ENCODE peak calls at places on chromosomes 6 and 20, in seven cellular contexts. Z is pancreas, J is astrocyte, D is HepG2, A is H9, E is A673, I is neuronal stem cell. C is an unnamed sample.
A peak's percentile ranks its signal among the peaks of the same experiment; 100 is the strongest.

GRCh38 chr6:47230579-47230978 is 79.1 kb downstream of the TNFRSF21 start:
- DNase-seq in Z (no peak), J (no peak), D (peak; percentile 32), A (no peak), E (no peak), I (no peak), C (peak; percentile 33)

GRCh38 chr20:55057779-55058415 is 582.5 kb downstream of the DOK5 start:
- DNase-seq in Z (no peak), J (no peak), D (no peak), A (no peak), E (no peak), I (no peak), C (no peak)

GRCh38 chr6:8219352-8219943 is 117.1 kb upstream of the EEF1E1 start:
- DNase-seq in Z (peak; percentile 46), J (peak; percentile 17), D (peak; percentile 53), A (no peak), E (peak; percentile 73), I (peak; percentile 54), C (no peak)

GRCh38 chr20:59747671-59748515 is 143.6 kb downstream of the PHACTR3 start:
- DNase-seq in Z (no peak), J (no peak), D (no peak), A (no peak), E (peak; percentile 21), I (no peak), C (no peak)

GRCh38 chr6:123402052-123402451 is 234.7 kb downstream of the TRDN start:
- DNase-seq in Z (no peak), J (no peak), D (no peak), A (no peak), E (no peak), I (no peak), C (no peak)

GRCh38 chr20:61850926-61851900 is 214.5 kb downstream of the TAF4 start:
- DNase-seq in Z (no peak), J (no peak), D (no peak), A (no peak), E (no peak), I (no peak), C (no peak)

GRCh38 chr6:145733770-145734169 is 1.6 kb downstream of the EPM2A start:
- DNase-seq in Z (no peak), J (no peak), D (no peak), A (no peak), E (peak; percentile 49), I (no peak), C (no peak)

GRCh38 chr6:13175759-13176158 is 152.6 kb downstream of the TBC1D7 start:
- DNase-seq in Z (no peak), J (no peak), D (no peak), A (peak; percentile 63), E (no peak), I (no peak), C (no peak)

GRCh38 chr20:36372671-36373070 is 66.5 kb downstream of the DLGAP4 start:
- DNase-seq in Z (no peak), J (no peak), D (no peak), A (no peak), E (no peak), I (no peak), C (no peak)

GRCh38 chr20:43766395-43766794 is 39.6 kb upstream of the GTSF1L start:
- DNase-seq in Z (no peak), J (no peak), D (no peak), A (no peak), E (no peak), I (no peak), C (no peak)

GRCh38 chr6:29730575-29731126 is 7.4 kb downstream of the HLA-F start:
- DNase-seq in Z (no peak), J (no peak), D (no peak), A (no peak), E (no peak), I (no peak), C (no peak)

GRCh38 chr6:23523771-23524170 is 602.2 kb upstream of the NRSN1 start:
- DNase-seq in Z (no peak), J (no peak), D (no peak), A (no peak), E (no peak), I (no peak), C (no peak)

GRCh38 chr20:51860015-51860882 is 57.9 kb upstream of the SALL4 start:
- DNase-seq in Z (no peak), J (peak; percentile 87), D (no peak), A (no peak), E (peak; percentile 53), I (no peak), C (peak; percentile 64)

GRCh38 chr6:90715093-90715655 is 128.3 kb upstream of the MAP3K7 start:
- DNase-seq in Z (no peak), J (peak; percentile 8), D (no peak), A (no peak), E (no peak), I (no peak), C (no peak)

GRCh38 chr6:125252891-125253290 is 48.9 kb downstream of the HDDC2 start:
- DNase-seq in Z (no peak), J (peak; percentile 77), D (no peak), A (no peak), E (no peak), I (no peak), C (no peak)

GRCh38 chr6:45513331-45513730 is 135.6 kb upstream of the SUPT3H start:
- DNase-seq in Z (no peak), J (no peak), D (no peak), A (no peak), E (peak; percentile 24), I (no peak), C (no peak)

GRCh38 chr20:9407805-9408421 is 106.5 kb upstream of the LAMP5 start:
- DNase-seq in Z (peak; percentile 79), J (peak; percentile 50), D (peak; percentile 65), A (peak; percentile 63), E (peak; percentile 67), I (peak; percentile 68), C (peak; percentile 66)

GRCh38 chr20:41155267-41155666 is 17.9 kb downstream of the PLCG1 start:
- DNase-seq in Z (no peak), J (no peak), D (no peak), A (no peak), E (no peak), I (no peak), C (no peak)

GRCh38 chr20:41160686-41161085 is 23.3 kb downstream of the PLCG1 start:
- DNase-seq in Z (no peak), J (no peak), D (no peak), A (no peak), E (no peak), I (no peak), C (no peak)

GRCh38 chr20:41159547-41159946 is 22.2 kb downstream of the PLCG1 start:
- DNase-seq in Z (no peak), J (no peak), D (no peak), A (no peak), E (no peak), I (no peak), C (no peak)

GRCh38 chr20:41154436-41155176 is 17.3 kb downstream of the PLCG1 start:
- DNase-seq in Z (no peak), J (no peak), D (no peak), A (no peak), E (no peak), I (no peak), C (no peak)

GRCh38 chr20:41158082-41158625 is 20.8 kb downstream of the PLCG1 start:
- DNase-seq in Z (no peak), J (no peak), D (no peak), A (no peak), E (no peak), I (no peak), C (no peak)
- H3K4me1 ChIP-seq in Z (no peaks in the 10 kb centered on the region), J (no peaks in the 10 kb centered on the region), D (peaks cover 26% of the 10 kb centered on the region), A (peaks cover 2% of the 10 kb centered on the region), E (no peaks in the 10 kb centered on the region), I (no peaks in the 10 kb centered on the region), C (peaks cover 22% of the 10 kb centered on the region)

DNA sequence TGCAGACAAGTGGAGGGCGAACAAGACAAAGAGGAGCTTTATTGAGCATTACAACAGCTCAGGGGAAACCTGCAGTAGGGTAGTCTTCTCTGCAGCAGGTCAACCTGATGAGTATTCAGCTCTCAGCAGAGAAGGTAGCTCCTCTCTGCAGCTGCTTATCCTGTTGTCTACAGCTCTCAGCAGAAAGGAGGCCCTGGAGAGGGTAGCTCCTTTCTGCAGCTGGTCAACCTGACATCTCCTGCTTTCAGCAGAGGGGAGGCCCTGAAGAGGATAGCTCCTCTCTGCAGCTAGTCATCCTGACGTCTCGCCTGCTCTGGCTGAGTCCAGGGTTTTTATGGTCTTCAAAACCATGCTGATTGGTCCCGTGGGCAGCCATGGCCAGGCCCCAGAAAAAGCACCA is 113.6 kb downstream of the CD24 start:
- DNase-seq in Z (no peak), J (no peak), D (no peak), A (no peak), E (no peak), I (no peak), C (no peak)
- H3K9me3 ChIP-seq in Z (no peaks in the 10 kb centered on the region), J (peaks cover 5% of the 10 kb centered on the region), D (peaks cover 27% of the 10 kb centered on the region), A (peaks cover 36% of the 10 kb centered on the region), E (peaks cover 7% of the 10 kb centered on the region), I (no peaks in the 10 kb centered on the region), C (peaks cover 21% of the 10 kb centered on the region)

GRCh38 chr20:32070690-32071213 is 18.7 kb downstream of the HCK start:
- DNase-seq in Z (no peak), J (no peak), D (no peak), A (no peak), E (no peak), I (no peak), C (no peak)

GRCh38 chr20:32071395-32072167 is 19.5 kb downstream of the HCK start:
- DNase-seq in Z (no peak), J (no peak), D (no peak), A (no peak), E (no peak), I (no peak), C (no peak)

GRCh38 chr20:32067234-32067821 is 15.3 kb downstream of the HCK start:
- DNase-seq in Z (no peak), J (peak; percentile 90), D (no peak), A (no peak), E (no peak), I (no peak), C (no peak)

GRCh38 chr20:32070282-32070681 is 18.2 kb downstream of the HCK start:
- DNase-seq in Z (no peak), J (no peak), D (no peak), A (no peak), E (no peak), I (no peak), C (no peak)

GRCh38 chr20:32068174-32068573 is 16.1 kb downstream of the HCK start:
- DNase-seq in Z (no peak), J (no peak), D (no peak), A (no peak), E (no peak), I (no peak), C (no peak)
- H3K4me1 ChIP-seq in Z (no peaks in the 10 kb centered on the region), J (no peaks in the 10 kb centered on the region), D (peaks cover 23% of the 10 kb centered on the region), A (no peaks in the 10 kb centered on the region), E (no peaks in the 10 kb centered on the region), I (no peaks in the 10 kb centered on the region), C (no peaks in the 10 kb centered on the region)

GRCh38 chr6:169388767-169389166 is 135.1 kb upstream of the THBS2 start:
- DNase-seq in Z (no peak), J (no peak), D (no peak), A (no peak), E (no peak), I (no peak), C (no peak)

GRCh38 chr6:169395080-169395805 is 141.6 kb upstream of the THBS2 start:
- DNase-seq in Z (no peak), J (no peak), D (no peak), A (no peak), E (no peak), I (no peak), C (no peak)

GRCh38 chr6:169387809-169388383 is 134.2 kb upstream of the THBS2 start:
- DNase-seq in Z (no peak), J (no peak), D (no peak), A (no peak), E (no peak), I (no peak), C (no peak)

GRCh38 chr6:169393753-169394152 is 140.1 kb upstream of the THBS2 start:
- DNase-seq in Z (no peak), J (no peak), D (no peak), A (no peak), E (no peak), I (no peak), C (no peak)

GRCh38 chr6:169391473-169392071 is 137.9 kb upstream of the THBS2 start:
- DNase-seq in Z (no peak), J (no peak), D (no peak), A (no peak), E (no peak), I (no peak), C (no peak)
- H3K9me3 ChIP-seq in Z (no peaks in the 10 kb centered on the region), J (peaks cover 6% of the 10 kb centered on the region), D (no peaks in the 10 kb centered on the region), A (peaks cover 13% of the 10 kb centered on the region), E (peaks cover 6% of the 10 kb centered on the region), I (peaks cover 5% of the 10 kb centered on the region), C (no peaks in the 10 kb centered on the region)

C was measured in Caco-2.